ENCODE peak calls at places on chromosomes 4 and X, in five cellular contexts. V is COR-L47, N is astrocyte of the spinal cord, S is mucosa of gallbladder, R is GM23248. C is an unnamed sample.

GRCh38 chr4:95142877-95143412 is 385.2 kb downstream of the BMPR1B start:
- DNase-seq in S (no peak), N (no peak), V (no peak), R (no peak), C (no peak)

GRCh38 chrX:152072236-152072635 is 66.1 kb downstream of the MAGEA10 start:
- DNase-seq in V (no peak), R (peak), N (peak), S (peak), C (peak)

GRCh38 chr4:169045862-169046584 is 36.0 kb upstream of the CBR4 start:
- DNase-seq in R (no peak), V (no peak), N (no peak), S (no peak), C (no peak)

GRCh38 chr4:6751611-6752485 is 30.7 kb upstream of the KIAA0232 start:
- DNase-seq in R (no peak), V (peak), S (no peak), N (no peak), C (no peak)

GRCh38 chr4:40490481-40490880 is 139.2 kb downstream of the RBM47 start:
- DNase-seq in S (no peak), V (no peak), R (no peak), N (no peak), C (no peak)

GRCh38 chr4:175560628-175561027 is 251.4 kb downstream of the GPM6A start:
- DNase-seq in R (peak), S (no peak), V (peak), N (peak), C (no peak)

GRCh38 chr4:100986360-100986868 is 360.9 kb downstream of the PPP3CA start:
- DNase-seq in N (peak), R (no peak), S (no peak), V (no peak), C (no peak)

GRCh38 chrX:71545364-71545763 is 12.5 kb downstream of the OGT start:
- DNase-seq in R (no peak), S (no peak), V (no peak), N (no peak), C (no peak)

GRCh38 chr4:168574581-168575295 is 77.9 kb downstream of the PALLD start:
- DNase-seq in R (peak), S (no peak), V (no peak), N (peak), C (no peak)

GRCh38 chr4:52659722-52660261 is 691 bp upstream of the USP46 start:
- DNase-seq in R (peak), N (peak), V (no peak), S (peak), C (peak)

GRCh38 chr4:183355405-183355804 is 33.2 kb upstream of the CLDN24 start:
- DNase-seq in R (peak), S (no peak), V (no peak), N (peak), C (peak)

GRCh38 chr4:72446353-72447055 is 122.5 kb downstream of the ADAMTS3 start:
- DNase-seq in S (no peak), R (peak), V (no peak), N (no peak), C (no peak)

GRCh38 chr4:18397681-18398080 is 376.1 kb upstream of the LCORL start:
- DNase-seq in N (no peak), S (no peak), V (no peak), R (no peak), C (no peak)

GRCh38 chr4:101730291-101731117 is 60.0 kb upstream of the BANK1 start:
- DNase-seq in N (peak), S (peak), V (peak), R (peak), C (peak)

GRCh38 chr4:152990471-152991131 is 54.5 kb downstream of the FHDC1 start:
- DNase-seq in S (no peak), N (no peak), R (no peak), V (no peak), C (no peak)

GRCh38 chr4:77332696-77333270 is 175.8 kb downstream of the CCNG2 start:
- DNase-seq in V (no peak), N (no peak), S (no peak), R (no peak), C (no peak)

GRCh38 chr4:26015906-26016305 is 101.9 kb downstream of the SMIM20 start:
- DNase-seq in S (no peak), V (no peak), R (no peak), N (no peak), C (no peak)

GRCh38 chr4:9977518-9978031 is 43.7 kb downstream of the SLC2A9 start:
- DNase-seq in N (no peak), V (no peak), R (no peak), S (no peak), C (no peak)

GRCh38 chr4:68366600-68366999 is 16.7 kb upstream of the YTHDC1 start:
- DNase-seq in R (no peak), N (no peak), S (no peak), V (no peak), C (no peak)

GRCh38 chrX:71627588-71628404 is 9.5 kb upstream of the CXCR3 start:
- DNase-seq in V (no peak), N (no peak), S (no peak), R (no peak), C (no peak)

GRCh38 chr4:72997409-72997808 is 72.1 kb downstream of the COX18 start:
- DNase-seq in R (peak), S (no peak), V (no peak), N (peak), C (peak)

GRCh38 chr4:139256349-139256748 is 23.7 kb downstream of the MGARP start:
- DNase-seq in V (no peak), N (no peak), S (no peak), R (no peak), C (no peak)

GRCh38 chrX:86604620-86605019 is 456.4 kb downstream of the DACH2 start:
- DNase-seq in N (no peak), S (no peak), V (no peak), R (no peak), C (no peak)

GRCh38 chrX:14361430-14361829 is 167.9 kb upstream of the GLRA2 start:
- DNase-seq in N (no peak), S (no peak), R (no peak), V (no peak), C (no peak)

GRCh38 chr4:99861120-99861905 is 32.9 kb downstream of the LAMTOR3 start:
- DNase-seq in R (no peak), S (no peak), N (no peak), V (peak), C (no peak)

GRCh38 chrX:25049347-25049746 is 33.6 kb upstream of the ARX start:
- DNase-seq in V (no peak), R (no peak), S (no peak), N (peak), C (peak)

GRCh38 chr4:163085085-163085484 is 81.6 kb downstream of the NAF1 start:
- DNase-seq in S (no peak), V (no peak), R (no peak), N (no peak), C (no peak)

GRCh38 chr4:16843831-16844508 is 54.5 kb downstream of the LDB2 start:
- DNase-seq in N (peak), S (no peak), R (peak), V (no peak), C (no peak)

GRCh38 chr4:175106301-175106700 is 188.1 kb downstream of the ADAM29 start:
- DNase-seq in S (no peak), V (no peak), R (no peak), N (no peak), C (no peak)

C was measured in Calu3.